ENCODE peak calls at places on chromosomes 6 and 20, in nine cellular contexts. One of them, this sample, is unnamed.

GRCh38 chr6:128655978-128656498 is 135.6 kb upstream of the PTPRK start:
- DNase-seq in RWPE1: peak
- DNase-seq in GM20000: peak
- DNase-seq in activated CD4-positive, alpha-beta T cell treated with anti-CD3 and anti-CD28 coated beads, Interleukin-2, amount 50 U/mL, for 24 hours: peak
- DNase-seq in M059J: peak
- DNase-seq in coronary artery: no peak
- DNase-seq in psoas muscle: no peak
- DNase-seq in lung microvascular endothelial cell: peak
- DNase-seq in cardiac fibroblast: peak
- DNase-seq in this sample: peak

GRCh38 chr20:24950836-24951525 is 1.9 kb downstream of the CST7 start:
- DNase-seq in lung microvascular endothelial cell: no peak
- DNase-seq in psoas muscle: no peak
- DNase-seq in RWPE1: no peak
- DNase-seq in coronary artery: peak
- DNase-seq in activated CD4-positive, alpha-beta T cell treated with anti-CD3 and anti-CD28 coated beads, Interleukin-2, amount 50 U/mL, for 24 hours: no peak
- DNase-seq in M059J: no peak
- DNase-seq in GM20000: no peak
- DNase-seq in cardiac fibroblast: no peak
- DNase-seq in this sample: peak

GRCh38 chr6:155436981-155437749 is 18.5 kb downstream of the NOX3 start:
- DNase-seq in RWPE1: no peak
- DNase-seq in M059J: peak
- DNase-seq in cardiac fibroblast: peak
- DNase-seq in psoas muscle: no peak
- DNase-seq in coronary artery: no peak
- DNase-seq in lung microvascular endothelial cell: peak
- DNase-seq in activated CD4-positive, alpha-beta T cell treated with anti-CD3 and anti-CD28 coated beads, Interleukin-2, amount 50 U/mL, for 24 hours: no peak
- DNase-seq in GM20000: no peak
- DNase-seq in this sample: no peak

GRCh38 chr6:79665725-79666551 is 34.8 kb downstream of the SH3BGRL2 start:
- DNase-seq in psoas muscle: no peak
- DNase-seq in coronary artery: no peak
- DNase-seq in RWPE1: no peak
- DNase-seq in GM20000: no peak
- DNase-seq in cardiac fibroblast: no peak
- DNase-seq in lung microvascular endothelial cell: no peak
- DNase-seq in activated CD4-positive, alpha-beta T cell treated with anti-CD3 and anti-CD28 coated beads, Interleukin-2, amount 50 U/mL, for 24 hours: no peak
- DNase-seq in M059J: no peak
- DNase-seq in this sample: no peak

GRCh38 chr6:151389640-151390275 is 1.6 kb downstream of the ZBTB2 start:
- DNase-seq in activated CD4-positive, alpha-beta T cell treated with anti-CD3 and anti-CD28 coated beads, Interleukin-2, amount 50 U/mL, for 24 hours: peak
- DNase-seq in cardiac fibroblast: peak
- DNase-seq in coronary artery: no peak
- DNase-seq in M059J: peak
- DNase-seq in RWPE1: peak
- DNase-seq in psoas muscle: peak
- DNase-seq in GM20000: peak
- DNase-seq in lung microvascular endothelial cell: peak
- DNase-seq in this sample: no peak

GRCh38 chr6:98834060-98835031 is at the start of gene POU3F2:
- DNase-seq in activated CD4-positive, alpha-beta T cell treated with anti-CD3 and anti-CD28 coated beads, Interleukin-2, amount 50 U/mL, for 24 hours: peak
- DNase-seq in psoas muscle: no peak
- DNase-seq in GM20000: peak
- DNase-seq in lung microvascular endothelial cell: peak
- DNase-seq in RWPE1: peak
- DNase-seq in coronary artery: peak
- DNase-seq in cardiac fibroblast: peak
- DNase-seq in M059J: peak
- DNase-seq in this sample: no peak

GRCh38 chr6:128241221-128241620 is 279.2 kb downstream of the PTPRK start:
- DNase-seq in lung microvascular endothelial cell: no peak
- DNase-seq in activated CD4-positive, alpha-beta T cell treated with anti-CD3 and anti-CD28 coated beads, Interleukin-2, amount 50 U/mL, for 24 hours: no peak
- DNase-seq in coronary artery: no peak
- DNase-seq in cardiac fibroblast: no peak
- DNase-seq in psoas muscle: no peak
- DNase-seq in GM20000: no peak
- DNase-seq in M059J: no peak
- DNase-seq in RWPE1: no peak
- DNase-seq in this sample: no peak

GRCh38 chr20:44552950-44553908 is 29.1 kb upstream of the PKIG start:
- DNase-seq in lung microvascular endothelial cell: no peak
- DNase-seq in GM20000: no peak
- DNase-seq in M059J: peak
- DNase-seq in coronary artery: no peak
- DNase-seq in activated CD4-positive, alpha-beta T cell treated with anti-CD3 and anti-CD28 coated beads, Interleukin-2, amount 50 U/mL, for 24 hours: no peak
- DNase-seq in RWPE1: peak
- DNase-seq in cardiac fibroblast: peak
- DNase-seq in psoas muscle: no peak
- DNase-seq in this sample: no peak

GRCh38 chr6:144820270-144820669 is 535.1 kb downstream of the UTRN start:
- DNase-seq in lung microvascular endothelial cell: no peak
- DNase-seq in GM20000: no peak
- DNase-seq in coronary artery: no peak
- DNase-seq in M059J: peak
- DNase-seq in RWPE1: no peak
- DNase-seq in cardiac fibroblast: peak
- DNase-seq in activated CD4-positive, alpha-beta T cell treated with anti-CD3 and anti-CD28 coated beads, Interleukin-2, amount 50 U/mL, for 24 hours: no peak
- DNase-seq in psoas muscle: no peak
- DNase-seq in this sample: no peak

GRCh38 chr6:20879526-20879925 is 345.3 kb downstream of the CDKAL1 start:
- DNase-seq in GM20000: no peak
- DNase-seq in lung microvascular endothelial cell: peak
- DNase-seq in psoas muscle: no peak
- DNase-seq in coronary artery: no peak
- DNase-seq in RWPE1: no peak
- DNase-seq in M059J: peak
- DNase-seq in activated CD4-positive, alpha-beta T cell treated with anti-CD3 and anti-CD28 coated beads, Interleukin-2, amount 50 U/mL, for 24 hours: no peak
- DNase-seq in cardiac fibroblast: no peak
- DNase-seq in this sample: no peak